ENCODE peak calls at places on chromosomes 5 and 9, in eight cellular contexts. X is tibial nerve, T is lung, H is dorsolateral prefrontal cortex, R is right lobe of liver, Q is foreskin fibroblast, C is transverse colon, G is PC-3. F is an unnamed sample.

GRCh38 chr9:104968025-104968982 is 40.3 kb upstream of the ABCA1 start:
- DNase-seq in G (peak), C (peak), H (peak), R (peak), X (peak), Q (peak), T (peak), F (peak)

GRCh38 chr5:132487841-132488555 is 2.6 kb downstream of the IRF1 start:
- DNase-seq in G (no peak), C (peak), R (no peak), T (no peak), H (peak), Q (no peak), X (no peak), F (peak)

GRCh38 chr5:142576303-142576702 is 109.6 kb downstream of the FGF1 start:
- DNase-seq in R (no peak), C (no peak), G (no peak), H (no peak), T (no peak), Q (no peak), X (no peak), F (no peak)

GRCh38 chr5:132475531-132475930 is 15.0 kb downstream of the IRF1 start:
- DNase-seq in R (peak), G (no peak), T (no peak), H (peak), C (peak), X (no peak), Q (no peak), F (no peak)

GRCh38 chr9:132883349-132884294 is 4.9 kb downstream of the SPACA9 start:
- DNase-seq in C (no peak), H (no peak), R (peak), X (no peak), Q (no peak), T (no peak), G (no peak), F (no peak)

GRCh38 chr5:75047356-75047755 is 5.0 kb downstream of the GCNT4 start:
- DNase-seq in T (no peak), X (no peak), C (no peak), R (no peak), G (no peak), Q (no peak), H (no peak), F (no peak)

GRCh38 chr9:35962126-35962906 is 4.4 kb upstream of the OR2S2 start:
- DNase-seq in T (no peak), H (no peak), R (no peak), Q (peak), X (no peak), G (peak), C (peak), F (no peak)

GRCh38 chr5:177426566-177427210 is at the start of gene GRK6:
- DNase-seq in Q (no peak), G (peak), X (no peak), H (no peak), C (peak), T (no peak), R (peak), F (peak)

GRCh38 chr5:118554991-118555390 is 433.4 kb downstream of the DTWD2 start:
- DNase-seq in X (no peak), T (no peak), H (no peak), C (no peak), Q (no peak), R (no peak), G (no peak), F (no peak)

GRCh38 chr9:4839470-4839912 is 46.7 kb downstream of the RCL1 start:
- DNase-seq in H (no peak), G (no peak), Q (no peak), C (no peak), T (no peak), R (peak), X (no peak), F (no peak)

GRCh38 chr5:6525910-6526309 is 77.3 kb downstream of the UBE2QL1 start:
- DNase-seq in G (peak), H (no peak), Q (no peak), C (no peak), X (no peak), R (no peak), T (no peak), F (peak)

GRCh38 chr5:72597456-72597948 is 90.3 kb upstream of the ZNF366 start:
- DNase-seq in H (no peak), C (no peak), T (no peak), R (no peak), G (peak), Q (peak), X (no peak), F (no peak)

GRCh38 chr9:77514886-77515711 is 133.0 kb downstream of the GNA14 start:
- DNase-seq in T (no peak), C (no peak), X (no peak), H (no peak), G (peak), Q (peak), R (no peak), F (no peak)

GRCh38 chr5:73066466-73066865 is 53.9 kb upstream of the TMEM171 start:
- DNase-seq in Q (peak), H (no peak), G (no peak), T (no peak), R (no peak), C (no peak), X (no peak), F (no peak)

GRCh38 chr5:179867079-179867465 is 8.5 kb upstream of the MRNIP start:
- DNase-seq in T (no peak), X (no peak), G (no peak), Q (no peak), H (no peak), C (no peak), R (no peak), F (no peak)

GRCh38 chr5:179152144-179152895 is 92.1 kb downstream of the ZNF354C start:
- DNase-seq in X (no peak), C (no peak), R (no peak), G (no peak), H (peak), Q (no peak), T (no peak), F (no peak)

GRCh38 chr9:79233542-79233941 is 338.2 kb upstream of the TLE4 start:
- DNase-seq in Q (no peak), C (no peak), G (peak), H (no peak), X (no peak), T (no peak), R (no peak), F (peak)
- TF ChIP-seq CTCF in Q (peak), C (no peak), G (peak), H (no peak), X (no peak), T (no peak), R (no peak), F (peak)

GRCh38 chr5:172455087-172455381 is 709 bp upstream of the SH3PXD2B start:
- DNase-seq in Q (no peak), R (no peak), H (peak), X (no peak), T (no peak), G (no peak), C (peak), F (no peak)

GRCh38 chr5:172453206-172453985 is 929 bp downstream of the SH3PXD2B start:
- DNase-seq in R (no peak), Q (peak), G (no peak), H (peak), C (peak), X (no peak), T (no peak), F (no peak)

GRCh38 chr5:172452398-172453205 is 1.7 kb downstream of the SH3PXD2B start:
- DNase-seq in T (no peak), R (no peak), Q (peak), H (peak), C (peak), G (peak), X (no peak), F (peak)

GRCh38 chr5:172454355-172455086 is at the start of gene SH3PXD2B:
- DNase-seq in X (no peak), Q (peak), C (peak), G (peak), T (no peak), R (peak), H (peak), F (peak)

GRCh38 chr5:172453986-172454354 is 355 bp downstream of the SH3PXD2B start:
- DNase-seq in R (no peak), C (peak), X (no peak), T (no peak), Q (no peak), G (no peak), H (peak), F (no peak)
- H3K4me3 ChIP-seq in R (peak), C (peak), X (peak), T (peak), Q (peak), G (peak), H (peak), F (peak)

DNA sequence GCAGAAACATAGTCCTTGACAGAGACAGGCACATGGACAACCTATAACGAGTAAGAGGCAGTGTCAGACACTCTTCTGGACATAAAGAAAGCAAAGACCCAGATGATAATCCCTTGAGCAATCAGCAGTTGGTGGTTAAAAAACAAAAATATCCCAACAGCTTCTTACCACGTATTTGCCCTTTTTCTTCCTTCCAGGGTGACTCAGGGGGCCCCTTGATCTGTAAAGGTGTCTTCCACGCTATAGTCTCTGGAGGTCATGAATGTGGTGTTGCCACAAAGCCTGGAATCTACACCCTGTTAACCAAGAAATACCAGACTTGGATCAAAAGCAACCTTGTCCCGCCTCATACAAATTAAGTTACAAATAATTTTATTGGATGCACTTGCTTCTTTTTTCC is 9.5 kb downstream of the GZMK start:
- DNase-seq in C (no peak), H (no peak), X (no peak), R (no peak), T (no peak), G (no peak), Q (no peak), F (no peak)
- TF ChIP-seq CTCF in C (no peak), H (no peak), X (no peak), R (no peak), T (no peak), G (no peak), Q (no peak), F (no peak)

GRCh38 chr9:127336086-127336485 is 60.9 kb upstream of the SLC2A8 start:
- DNase-seq in H (no peak), T (no peak), R (no peak), Q (peak), G (peak), C (no peak), X (no peak), F (no peak)
- H3K4me3 ChIP-seq in H (no peak), T (no peak), R (no peak), Q (no peak), G (no peak), C (no peak), X (no peak), F (no peak)

GRCh38 chr5:10792336-10792735 is 31.3 kb upstream of the DAP start:
- DNase-seq in Q (no peak), H (no peak), G (no peak), X (no peak), C (no peak), R (no peak), T (no peak), F (no peak)

GRCh38 chr5:10797246-10797645 is 36.2 kb upstream of the DAP start:
- DNase-seq in G (no peak), R (no peak), X (no peak), T (no peak), Q (peak), H (no peak), C (no peak), F (no peak)

GRCh38 chr5:10789726-10790125 is 28.7 kb upstream of the DAP start:
- DNase-seq in H (no peak), C (no peak), X (no peak), G (no peak), Q (no peak), T (no peak), R (no peak), F (no peak)

GRCh38 chr5:10789021-10789420 is 28.0 kb upstream of the DAP start:
- DNase-seq in T (no peak), Q (peak), R (no peak), C (peak), X (no peak), G (peak), H (no peak), F (no peak)

DNA sequence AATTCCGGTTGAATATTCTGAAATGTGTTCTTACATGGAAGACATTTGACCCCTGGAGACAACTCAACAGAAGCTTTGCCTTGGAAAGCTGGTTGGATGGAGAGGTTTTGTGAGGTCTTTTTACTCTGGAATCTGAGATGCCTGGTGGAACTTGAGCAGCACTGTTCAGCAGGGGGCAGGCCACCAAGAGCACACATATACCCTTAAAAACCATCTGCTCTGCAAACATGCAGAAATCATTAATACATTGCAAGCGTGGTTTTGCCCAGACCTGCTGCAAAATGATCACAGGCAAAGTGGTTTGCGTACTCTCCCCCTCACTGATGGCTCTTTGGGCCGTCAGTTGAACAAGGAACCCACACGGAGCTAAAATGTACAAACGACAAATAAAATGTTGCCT is 32.8 kb upstream of the DAP start:
- DNase-seq in X (no peak), T (no peak), G (no peak), Q (no peak), R (no peak), C (no peak), H (no peak), F (no peak)
- TF ChIP-seq CTCF in X (no peak), T (no peak), G (no peak), Q (peak), R (no peak), C (no peak), H (no peak), F (no peak)

GRCh38 chr5:90560771-90561170 is 2.2 kb downstream of the ADGRV1 start:
- DNase-seq in X (no peak), T (no peak), H (no peak), C (no peak), Q (no peak), R (no peak), G (peak), F (no peak)

GRCh38 chr5:90561766-90562165 is 3.2 kb downstream of the ADGRV1 start:
- DNase-seq in Q (no peak), C (no peak), T (no peak), H (no peak), R (no peak), X (no peak), G (peak), F (no peak)

GRCh38 chr5:90565491-90565890 is 6.9 kb downstream of the ADGRV1 start:
- DNase-seq in G (no peak), Q (no peak), X (no peak), T (no peak), H (no peak), C (no peak), R (no peak), F (no peak)

GRCh38 chr5:90562331-90562730 is 3.7 kb downstream of the ADGRV1 start:
- DNase-seq in H (no peak), X (no peak), G (no peak), C (no peak), T (no peak), Q (no peak), R (no peak), F (no peak)

DNA sequence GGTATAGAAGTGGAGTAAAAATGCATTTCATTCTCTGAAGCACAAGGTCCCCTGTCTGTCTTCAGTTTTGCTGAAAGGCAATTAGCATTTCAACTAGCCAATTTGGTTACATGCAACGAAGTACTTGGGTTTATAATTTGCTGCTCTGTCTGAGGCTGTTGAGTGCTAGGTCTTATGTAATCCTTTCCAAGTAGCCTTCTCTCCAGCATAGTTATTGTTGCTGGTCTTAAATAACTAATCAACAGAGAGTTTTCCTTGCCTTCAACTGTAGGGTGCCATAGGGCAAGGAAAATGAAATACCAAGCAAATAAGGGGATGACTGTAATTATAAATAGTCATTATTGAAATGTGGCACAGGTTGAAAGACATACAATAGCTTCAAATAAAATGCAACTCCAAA is 4.6 kb downstream of the ADGRV1 start:
- DNase-seq in T (no peak), H (no peak), X (no peak), R (no peak), G (no peak), Q (no peak), C (no peak), F (no peak)
- H3K4me3 ChIP-seq in T (no peak), H (no peak), X (no peak), R (no peak), G (no peak), Q (no peak), C (no peak), F (no peak)

GRCh38 chr9:112361602-112362001 is 18.3 kb upstream of the HSDL2 start:
- DNase-seq in T (no peak), Q (no peak), C (no peak), R (no peak), H (no peak), G (peak), X (no peak), F (peak)

GRCh38 chr9:112369817-112370216 is 10.1 kb upstream of the HSDL2 start:
- DNase-seq in H (no peak), R (no peak), Q (no peak), T (no peak), X (no peak), G (no peak), C (no peak), F (no peak)

GRCh38 chr9:112367465-112367864 is 12.4 kb upstream of the HSDL2 start:
- DNase-seq in H (no peak), T (no peak), Q (no peak), G (no peak), X (no peak), C (no peak), R (no peak), F (no peak)

GRCh38 chr9:112371060-112371459 is 8.8 kb upstream of the HSDL2 start:
- DNase-seq in H (no peak), T (no peak), Q (no peak), R (no peak), C (no peak), X (no peak), G (peak), F (no peak)

DNA sequence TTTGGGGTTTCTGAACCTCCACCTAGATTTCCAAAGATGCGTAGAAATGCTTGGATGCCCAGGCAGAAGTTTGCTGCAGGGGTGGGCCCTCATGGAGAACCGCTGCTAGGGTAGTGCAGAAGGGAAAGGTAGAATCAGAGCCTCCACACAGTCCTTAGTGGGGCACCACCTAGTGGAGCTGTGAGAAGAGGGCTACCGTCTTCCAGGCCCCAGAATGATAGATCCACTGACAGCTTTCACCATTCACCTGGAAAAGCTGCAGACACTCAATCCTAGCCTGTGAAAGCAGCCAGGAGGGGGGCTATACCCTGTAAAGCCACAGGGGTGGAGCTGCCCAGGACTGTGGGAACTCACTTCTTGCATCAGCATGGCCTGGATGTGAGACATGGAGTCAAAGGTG is 13.3 kb upstream of the HSDL2 start:
- DNase-seq in Q (no peak), G (no peak), R (no peak), C (no peak), T (no peak), X (no peak), H (no peak), F (peak)
- TF ChIP-seq CTCF in Q (no peak), G (peak), R (peak), C (no peak), T (no peak), X (no peak), H (no peak), F (peak)

GRCh38 chr9:82353631-82354030 is 365.1 kb downstream of the SPATA31D1 start:
- DNase-seq in Q (no peak), R (no peak), C (no peak), H (no peak), G (no peak), X (no peak), T (no peak), F (no peak)

GRCh38 chr9:82356131-82356530 is 367.6 kb downstream of the SPATA31D1 start:
- DNase-seq in G (no peak), H (no peak), Q (no peak), T (no peak), R (no peak), C (no peak), X (no peak), F (no peak)

GRCh38 chr9:82354260-82354659 is 365.7 kb downstream of the SPATA31D1 start:
- DNase-seq in H (no peak), Q (peak), X (no peak), T (no peak), G (peak), R (no peak), C (no peak), F (no peak)
- H3K4me3 ChIP-seq in H (no peak), Q (no peak), X (no peak), T (no peak), G (no peak), R (no peak), C (no peak), F (no peak)

F was measured in GM12865.